ENCODE peak calls at places on chromosomes 12 and 14, in four cellular contexts. X is K562, Z is HepG2, V is SK-N-SH. G is an unnamed sample.

GRCh38 chr12:52585951-52586350 is 12.3 kb upstream of the KRT74 start:
- DNase-seq in Z (no peak), X (no peak), V (no peak), G (no peak)

GRCh38 chr12:123696641-123697040 is 15.5 kb upstream of the ATP6V0A2 start:
- DNase-seq in X (no peak), V (no peak), Z (no peak), G (no peak)

GRCh38 chr14:37594238-37594915 is 672 bp downstream of the FOXA1 start:
- DNase-seq in V (peak), X (peak), Z (peak), G (peak)

GRCh38 chr12:32921397-32921796 is 24.8 kb upstream of the PKP2 start:
- DNase-seq in Z (no peak), V (no peak), X (no peak), G (no peak)

GRCh38 chr14:68983210-68983609 is 4.1 kb upstream of the ACTN1 start:
- DNase-seq in Z (no peak), X (no peak), V (no peak), G (no peak)

GRCh38 chr14:72701610-72702009 is 192.3 kb downstream of the DPF3 start:
- DNase-seq in X (no peak), Z (no peak), V (peak), G (no peak)

GRCh38 chr12:63292476-63293228 is 141.7 kb upstream of the AVPR1A start:
- DNase-seq in V (no peak), X (no peak), Z (no peak), G (no peak)

GRCh38 chr14:102474934-102475333 is 34.6 kb downstream of the ANKRD9 start:
- DNase-seq in Z (no peak), V (no peak), X (no peak), G (no peak)

GRCh38 chr14:78152246-78153068 is 17.7 kb upstream of the NRXN3 start:
- DNase-seq in V (no peak), X (no peak), Z (no peak), G (no peak)

GRCh38 chr12:12456637-12457036 is 99.8 kb downstream of the BORCS5 start:
- DNase-seq in V (no peak), Z (no peak), X (no peak), G (no peak)

GRCh38 chr14:73744874-73745529 is 30.8 kb upstream of the PNMA1 start:
- DNase-seq in V (no peak), Z (no peak), X (no peak), G (no peak)

GRCh38 chr12:4172999-4173398 is 100.6 kb upstream of the CCND2 start:
- DNase-seq in V (no peak), Z (no peak), X (no peak), G (no peak)

GRCh38 chr14:95946867-95947266 is 70.2 kb downstream of the TUNAR start:
- DNase-seq in X (no peak), V (no peak), Z (no peak), G (no peak)

GRCh38 chr12:56146492-56147460 is 5.6 kb upstream of the MYL6B start:
- DNase-seq in X (no peak), Z (no peak), V (no peak), G (no peak)

GRCh38 chr14:69316449-69317391 is 56.8 kb downstream of the GALNT16 start:
- DNase-seq in V (no peak), Z (no peak), X (no peak), G (no peak)

GRCh38 chr12:19800884-19801283 is 361.6 kb downstream of the AEBP2 start:
- DNase-seq in X (no peak), V (no peak), Z (no peak), G (no peak)

GRCh38 chr14:36522347-36522971 is 2.4 kb upstream of the NKX2-1 start:
- DNase-seq in Z (no peak), X (no peak), V (no peak), G (no peak)

GRCh38 chr14:70045296-70045695 is 143.5 kb downstream of the SLC8A3 start:
- DNase-seq in Z (no peak), V (no peak), X (no peak), G (no peak)

GRCh38 chr14:74841230-74842207 is 34.4 kb downstream of the PROX2 start:
- DNase-seq in Z (no peak), V (no peak), X (no peak), G (no peak)

GRCh38 chr14:104136472-104137296 is 1.7 kb upstream of the KIF26A start:
- DNase-seq in V (peak), X (no peak), Z (no peak), G (no peak)

GRCh38 chr12:19120795-19121194 is 8.7 kb upstream of the PLEKHA5 start:
- DNase-seq in V (no peak), Z (no peak), X (no peak), G (no peak)

GRCh38 chr12:104925501-104925900 is 32.6 kb downstream of the SLC41A2 start:
- DNase-seq in X (no peak), Z (no peak), V (no peak), G (no peak)

GRCh38 chr14:73610692-73611091 is 1.6 kb upstream of the ACOT6 start:
- DNase-seq in Z (peak), V (no peak), X (peak), G (no peak)

GRCh38 chr12:45986646-45987338 is 3.6 kb downstream of the SCAF11 start:
- DNase-seq in Z (no peak), V (no peak), X (no peak), G (no peak)

GRCh38 chr12:107761502-107761904 is 566 bp upstream of the PRDM4 start:
- DNase-seq in V (peak), Z (no peak), X (no peak), G (peak)

GRCh38 chr14:77278461-77279230 is 7.6 kb upstream of the NGB start:
- DNase-seq in Z (no peak), V (no peak), X (no peak), G (no peak)

GRCh38 chr14:32202468-32202865 is 602 bp downstream of the RNU6-8 start:
- DNase-seq in X (no peak), Z (peak), V (peak), G (no peak)

GRCh38 chr12:50257226-50258166 is 25.8 kb downstream of the LIMA1 start:
- DNase-seq in V (no peak), X (no peak), Z (no peak), G (no peak)

GRCh38 chr12:3326850-3327780 is 163.9 kb upstream of the PRMT8 start:
- DNase-seq in V (no peak), X (no peak), Z (no peak), G (no peak)

DNA sequence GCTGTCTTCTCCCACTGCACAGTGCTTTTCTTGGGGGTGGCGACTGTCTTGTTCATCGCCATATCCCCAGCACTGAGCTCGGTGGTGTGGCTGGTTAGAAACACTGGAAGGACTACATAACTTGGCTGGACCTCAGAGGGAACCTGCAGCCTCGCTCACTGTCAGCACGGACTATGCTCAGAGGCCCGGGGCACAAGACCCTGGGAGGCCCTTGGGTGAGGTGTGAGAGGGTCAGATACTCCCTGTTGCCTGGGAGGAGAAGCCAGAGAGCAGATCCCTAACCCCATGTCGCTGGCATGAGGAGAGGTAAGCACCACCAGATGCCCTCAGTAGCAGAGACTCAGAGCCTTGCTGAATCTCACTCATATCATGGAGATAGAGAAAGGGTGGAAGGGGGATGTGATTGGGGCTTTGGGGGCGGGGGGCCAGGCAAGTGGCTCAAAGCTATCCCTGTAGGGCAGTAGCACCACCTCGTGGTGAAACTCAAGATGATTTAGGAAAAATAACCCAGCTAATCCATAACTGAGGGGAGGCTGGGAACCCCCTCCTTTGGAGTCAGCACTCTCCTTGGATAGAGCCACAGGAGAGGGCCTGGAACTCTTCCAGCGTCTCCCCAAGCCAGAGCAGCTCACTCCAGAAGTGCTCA is 18.7 kb upstream of the HDAC7 start:
- DNase-seq in X (peak), V (peak), Z (peak), G (peak)
- TF ChIP-seq FOXM1 in X (no peak), V (no peak), Z (no peak), G (no peak)

DNA sequence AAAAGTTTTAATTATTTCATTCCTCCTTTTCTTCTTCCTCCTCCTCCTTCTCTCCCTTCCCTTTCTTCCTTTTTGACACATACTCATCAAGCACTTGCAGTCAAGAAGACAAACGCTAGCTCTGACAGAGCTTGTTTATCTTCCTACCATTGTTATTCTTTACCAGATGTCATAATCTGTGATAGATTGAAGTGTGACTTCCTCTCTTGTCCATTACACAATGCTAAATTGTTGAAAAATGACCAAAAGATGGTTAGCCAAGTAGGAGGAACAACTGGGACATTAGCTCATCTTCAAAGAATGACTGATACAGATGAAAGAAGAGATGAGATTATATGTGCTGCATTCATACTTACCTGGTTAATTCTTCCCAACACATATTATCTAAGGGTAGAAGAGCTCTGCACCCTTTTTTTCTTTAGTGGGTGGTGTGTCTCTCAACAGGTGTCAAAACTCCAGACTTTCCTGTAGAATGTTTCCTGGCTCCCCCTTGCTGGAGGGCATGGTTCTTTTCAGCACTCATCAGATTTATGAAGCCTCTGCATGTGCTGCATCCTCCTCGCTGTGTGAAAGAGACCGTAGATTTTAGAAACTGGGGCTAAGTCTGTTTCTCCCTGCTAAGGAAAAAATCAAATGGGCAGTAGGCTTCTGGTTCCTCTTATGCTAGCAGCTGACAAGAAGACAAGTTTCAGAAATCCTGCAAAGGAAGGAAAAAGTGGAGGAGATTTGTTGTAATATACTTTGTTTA is 147.1 kb downstream of the TMX1 start:
- DNase-seq in X (no peak), V (no peak), Z (no peak), G (no peak)
- TF ChIP-seq FOXM1 in X (no peak), V (no peak), Z (no peak), G (no peak)

GRCh38 chr12:79932393-79932792 is 2.5 kb downstream of the PPP1R12A start:
- DNase-seq in X (no peak), Z (no peak), V (no peak), G (no peak)

GRCh38 chr12:79929065-79929464 is 5.8 kb downstream of the PPP1R12A start:
- DNase-seq in Z (no peak), V (no peak), X (no peak), G (no peak)

GRCh38 chr12:79925492-79925891 is 9.4 kb downstream of the PPP1R12A start:
- DNase-seq in V (no peak), Z (no peak), X (no peak), G (no peak)

GRCh38 chr12:79926951-79927350 is 7.9 kb downstream of the PPP1R12A start:
- DNase-seq in Z (no peak), V (no peak), X (no peak), G (no peak)

DNA sequence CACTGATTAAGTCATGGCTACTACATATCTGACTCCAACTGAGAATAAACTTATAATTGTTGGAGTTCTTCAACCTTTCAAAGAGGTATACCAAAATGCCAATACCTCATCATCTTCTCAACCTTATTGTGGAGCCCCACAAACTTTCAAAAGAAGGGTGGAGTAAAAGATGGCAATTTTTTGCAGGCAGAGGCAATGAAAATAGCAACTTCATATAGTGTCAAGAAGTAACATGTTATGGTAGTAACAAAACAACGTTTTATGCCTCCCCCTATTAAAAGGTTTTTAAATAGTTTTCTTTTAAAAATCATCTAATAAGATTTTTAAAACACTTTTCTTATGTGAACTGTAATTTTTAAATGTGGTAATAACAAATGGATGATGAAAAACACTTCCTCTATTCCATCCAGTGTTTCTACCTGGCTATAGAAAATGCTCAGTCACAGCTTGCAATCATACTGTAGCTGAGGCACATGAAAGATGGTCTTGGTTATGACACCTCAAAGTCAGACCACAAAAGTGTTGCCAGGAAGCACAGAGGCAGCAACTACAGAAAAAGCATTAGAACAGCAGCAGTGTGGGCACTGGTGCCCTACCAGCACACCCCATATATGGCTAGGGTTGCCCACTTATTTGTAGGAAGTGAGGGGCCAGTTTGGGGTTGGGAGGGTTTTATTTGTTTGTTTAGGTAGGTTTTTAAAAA is 7.0 kb downstream of the PPP1R12A start:
- DNase-seq in X (no peak), Z (no peak), V (no peak), G (no peak)
- TF ChIP-seq FOXM1 in X (no peak), Z (no peak), V (no peak), G (no peak)

DNA sequence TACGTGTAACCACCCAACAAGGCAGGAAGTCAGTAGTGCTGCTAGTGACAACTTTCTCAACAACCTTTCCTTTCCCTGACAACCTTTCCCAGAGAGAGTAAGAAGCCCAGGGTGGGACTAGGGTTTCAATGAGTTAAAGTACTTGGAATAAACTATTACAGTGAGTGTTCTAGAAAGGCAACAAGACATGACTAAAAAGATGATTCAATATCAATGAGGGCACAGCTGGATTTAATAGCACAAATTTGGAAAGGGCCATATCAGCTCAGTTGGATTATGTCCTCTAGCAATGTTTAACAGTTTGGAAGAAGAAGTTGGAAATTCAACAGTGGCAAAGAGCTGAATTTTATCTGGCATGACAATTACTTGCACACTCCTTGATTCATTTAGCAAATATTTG is 90.4 kb upstream of the GRIN2B start:
- DNase-seq in X (no peak), V (no peak), Z (no peak), G (no peak)
- TF ChIP-seq FOXM1 in X (no peak), V (no peak), Z (no peak), G (no peak)

GRCh38 chr14:52363001-52363704 is 49.0 kb downstream of the PTGER2 start:
- DNase-seq in Z (no peak), X (no peak), V (no peak), G (no peak)

GRCh38 chr14:52365071-52365470 is 51.0 kb downstream of the PTGER2 start:
- DNase-seq in Z (no peak), X (no peak), V (no peak), G (no peak)

GRCh38 chr14:52360831-52361230 is 46.7 kb downstream of the PTGER2 start:
- DNase-seq in V (no peak), X (no peak), Z (no peak), G (no peak)

GRCh38 chr14:52366796-52367315 is 52.7 kb downstream of the PTGER2 start:
- DNase-seq in Z (no peak), X (no peak), V (no peak), G (no peak)

DNA sequence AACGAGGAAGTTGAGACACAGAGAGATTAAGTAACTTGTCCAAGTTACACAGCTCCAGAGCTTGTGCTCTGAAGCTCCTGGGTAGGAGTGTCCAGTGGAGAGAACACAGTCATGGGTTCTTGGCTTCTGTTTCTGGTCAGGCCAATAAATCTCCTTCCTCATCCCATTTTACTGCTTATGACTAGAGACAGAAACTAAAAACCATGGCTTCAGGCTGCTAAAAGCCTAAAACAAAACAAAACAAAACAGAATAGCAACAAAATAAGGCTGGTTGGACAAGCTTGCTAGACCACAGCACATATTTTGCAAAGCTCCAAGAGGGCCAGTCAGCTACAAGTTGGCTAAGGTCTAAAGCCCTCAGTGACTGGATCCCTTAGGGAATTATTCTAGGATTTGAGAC is 49.9 kb downstream of the PTGER2 start:
- DNase-seq in X (no peak), Z (no peak), V (no peak), G (no peak)
- TF ChIP-seq FOXM1 in X (no peak), Z (no peak), V (no peak), G (no peak)

GRCh38 chr12:27709212-27709931 is 1.3 kb upstream of the MRPS35 start:
- DNase-seq in X (no peak), V (no peak), Z (no peak), G (no peak)

GRCh38 chr12:27703720-27704452 is 6.7 kb upstream of the MRPS35 start:
- DNase-seq in V (peak), Z (peak), X (peak), G (peak)

GRCh38 chr12:27707216-27707615 is 3.4 kb upstream of the MRPS35 start:
- DNase-seq in Z (no peak), V (no peak), X (no peak), G (no peak)

GRCh38 chr12:27709932-27710591 is 570 bp upstream of the MRPS35 start:
- DNase-seq in Z (peak), V (no peak), X (no peak), G (no peak)

DNA sequence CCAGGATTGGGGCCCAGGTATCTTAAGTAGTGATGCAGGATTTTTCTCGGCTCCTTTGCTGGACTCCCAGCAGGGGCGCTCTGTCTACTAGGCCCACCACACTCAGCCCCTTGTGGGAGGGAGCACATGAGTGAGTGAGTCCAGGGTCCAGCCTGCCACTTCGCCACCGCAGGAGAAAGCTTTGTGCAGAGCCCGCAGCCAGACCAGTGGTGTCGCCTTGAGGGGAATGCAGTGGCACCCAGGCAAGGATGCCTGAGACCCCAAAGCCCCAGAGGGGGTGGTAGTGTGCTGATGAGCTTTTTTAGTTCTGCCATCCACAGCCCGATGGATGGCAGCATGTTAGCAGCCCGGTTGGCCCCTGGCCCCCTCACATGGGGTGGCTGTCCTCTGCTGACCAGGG is 5.4 kb upstream of the MRPS35 start:
- DNase-seq in Z (peak), X (no peak), V (no peak), G (no peak)
- TF ChIP-seq FOXM1 in Z (no peak), X (no peak), V (no peak), G (no peak)

GRCh38 chr14:81416981-81417380 is 16.9 kb upstream of the STON2 start:
- DNase-seq in Z (no peak), V (no peak), X (peak), G (no peak)
- TF ChIP-seq FOXM1 in Z (no peak), V (no peak), X (no peak), G (no peak)

GRCh38 chr14:39773387-39773786 is 341.2 kb upstream of the FBXO33 start:
- DNase-seq in X (no peak), Z (no peak), V (no peak), G (no peak)

GRCh38 chr14:39763402-39763890 is 331.2 kb upstream of the FBXO33 start:
- DNase-seq in Z (no peak), X (no peak), V (no peak), G (no peak)

GRCh38 chr14:39766397-39767000 is 334.3 kb upstream of the FBXO33 start:
- DNase-seq in Z (no peak), V (no peak), X (no peak), G (no peak)

GRCh38 chr14:39765676-39766075 is 333.4 kb upstream of the FBXO33 start:
- DNase-seq in V (no peak), Z (no peak), X (no peak), G (no peak)

DNA sequence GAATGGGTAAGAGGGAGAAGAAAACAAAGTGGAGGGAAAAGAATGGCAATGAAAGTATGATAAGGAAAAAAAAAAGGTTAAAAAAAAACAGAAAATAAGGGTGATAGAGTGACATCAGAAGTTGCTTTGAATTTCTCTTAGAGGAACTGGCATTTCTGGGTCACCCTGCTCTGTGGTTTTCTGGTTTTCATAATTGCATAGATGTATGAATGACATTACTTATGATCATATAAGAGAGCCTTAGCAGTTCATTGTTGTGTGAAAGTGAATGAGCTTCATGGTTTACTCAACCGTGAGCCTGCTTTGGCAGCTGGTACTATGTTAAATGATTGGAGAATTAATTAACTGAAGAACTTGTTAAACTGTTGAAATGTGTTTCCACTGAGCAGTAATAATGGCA is 336.3 kb upstream of the FBXO33 start:
- DNase-seq in X (no peak), V (no peak), Z (no peak), G (no peak)
- TF ChIP-seq FOXM1 in X (no peak), V (no peak), Z (no peak), G (no peak)